ENCODE peak calls at places on chromosomes 4 and X, in eight cellular contexts. One of them, this sample, is unnamed.

GRCh38 chr4:82782626-82783025 is 16.0 kb downstream of the SCD5 start:
- DNase-seq in AG04450: no peak
- DNase-seq in NCI-H2171: no peak
- DNase-seq in stimulated activated CD4-positive, alpha-beta T cell treated with anti-CD3 and anti-CD28 coated beads, Interleukin-1b, Interleukin-23, amount 100 ng/mL, for 48 hours: no peak
- DNase-seq in B cell: no peak
- DNase-seq in T follicular helper cell: no peak
- DNase-seq in activated naive CD8-positive, alpha-beta T cell treated with anti-CD3 and anti-CD28 coated beads, Interleukin-2, amount 50 U/mL, for 24 hours: no peak
- DNase-seq in amniotic epithelial cell: no peak
- DNase-seq in this sample: no peak

GRCh38 chr4:133081246-133081645 is 67.8 kb upstream of the PCDH10 start:
- DNase-seq in stimulated activated CD4-positive, alpha-beta T cell treated with anti-CD3 and anti-CD28 coated beads, Interleukin-1b, Interleukin-23, amount 100 ng/mL, for 48 hours: no peak
- DNase-seq in amniotic epithelial cell: no peak
- DNase-seq in T follicular helper cell: no peak
- DNase-seq in AG04450: no peak
- DNase-seq in activated naive CD8-positive, alpha-beta T cell treated with anti-CD3 and anti-CD28 coated beads, Interleukin-2, amount 50 U/mL, for 24 hours: no peak
- DNase-seq in NCI-H2171: no peak
- DNase-seq in B cell: no peak
- DNase-seq in this sample: no peak

GRCh38 chr4:165493359-165493758 is 114.6 kb downstream of the CPE start:
- DNase-seq in B cell: peak
- DNase-seq in NCI-H2171: peak
- DNase-seq in amniotic epithelial cell: peak
- DNase-seq in AG04450: no peak
- DNase-seq in stimulated activated CD4-positive, alpha-beta T cell treated with anti-CD3 and anti-CD28 coated beads, Interleukin-1b, Interleukin-23, amount 100 ng/mL, for 48 hours: peak
- DNase-seq in T follicular helper cell: peak
- DNase-seq in activated naive CD8-positive, alpha-beta T cell treated with anti-CD3 and anti-CD28 coated beads, Interleukin-2, amount 50 U/mL, for 24 hours: peak
- DNase-seq in this sample: peak

GRCh38 chr4:83025563-83025962 is 9.4 kb upstream of the COPS4 start:
- DNase-seq in amniotic epithelial cell: no peak
- DNase-seq in stimulated activated CD4-positive, alpha-beta T cell treated with anti-CD3 and anti-CD28 coated beads, Interleukin-1b, Interleukin-23, amount 100 ng/mL, for 48 hours: no peak
- DNase-seq in AG04450: no peak
- DNase-seq in T follicular helper cell: no peak
- DNase-seq in B cell: no peak
- DNase-seq in activated naive CD8-positive, alpha-beta T cell treated with anti-CD3 and anti-CD28 coated beads, Interleukin-2, amount 50 U/mL, for 24 hours: no peak
- DNase-seq in NCI-H2171: no peak
- DNase-seq in this sample: no peak

GRCh38 chrX:11209798-11210197 is 83.4 kb upstream of the AMELX start:
- DNase-seq in NCI-H2171: no peak
- DNase-seq in amniotic epithelial cell: no peak
- DNase-seq in activated naive CD8-positive, alpha-beta T cell treated with anti-CD3 and anti-CD28 coated beads, Interleukin-2, amount 50 U/mL, for 24 hours: no peak
- DNase-seq in T follicular helper cell: no peak
- DNase-seq in AG04450: no peak
- DNase-seq in B cell: no peak
- DNase-seq in stimulated activated CD4-positive, alpha-beta T cell treated with anti-CD3 and anti-CD28 coated beads, Interleukin-1b, Interleukin-23, amount 100 ng/mL, for 48 hours: no peak
- DNase-seq in this sample: no peak

GRCh38 chrX:83419030-83419792 is 88.9 kb upstream of the POU3F4 start:
- DNase-seq in amniotic epithelial cell: no peak
- DNase-seq in NCI-H2171: no peak
- DNase-seq in stimulated activated CD4-positive, alpha-beta T cell treated with anti-CD3 and anti-CD28 coated beads, Interleukin-1b, Interleukin-23, amount 100 ng/mL, for 48 hours: no peak
- DNase-seq in AG04450: no peak
- DNase-seq in activated naive CD8-positive, alpha-beta T cell treated with anti-CD3 and anti-CD28 coated beads, Interleukin-2, amount 50 U/mL, for 24 hours: no peak
- DNase-seq in T follicular helper cell: no peak
- DNase-seq in B cell: no peak
- DNase-seq in this sample: no peak

GRCh38 chr4:1405636-1406415 is 416 bp downstream of the NKX1-1 start:
- DNase-seq in activated naive CD8-positive, alpha-beta T cell treated with anti-CD3 and anti-CD28 coated beads, Interleukin-2, amount 50 U/mL, for 24 hours: peak
- DNase-seq in AG04450: no peak
- DNase-seq in NCI-H2171: no peak
- DNase-seq in T follicular helper cell: no peak
- DNase-seq in stimulated activated CD4-positive, alpha-beta T cell treated with anti-CD3 and anti-CD28 coated beads, Interleukin-1b, Interleukin-23, amount 100 ng/mL, for 48 hours: no peak
- DNase-seq in amniotic epithelial cell: no peak
- DNase-seq in B cell: no peak
- DNase-seq in this sample: no peak

GRCh38 chr4:70688795-70689231 is 481 bp downstream of the UTP3 start:
- DNase-seq in AG04450: no peak
- DNase-seq in amniotic epithelial cell: peak
- DNase-seq in NCI-H2171: no peak
- DNase-seq in B cell: no peak
- DNase-seq in T follicular helper cell: no peak
- DNase-seq in activated naive CD8-positive, alpha-beta T cell treated with anti-CD3 and anti-CD28 coated beads, Interleukin-2, amount 50 U/mL, for 24 hours: no peak
- DNase-seq in stimulated activated CD4-positive, alpha-beta T cell treated with anti-CD3 and anti-CD28 coated beads, Interleukin-1b, Interleukin-23, amount 100 ng/mL, for 48 hours: peak
- DNase-seq in this sample: no peak

GRCh38 chr4:77599378-77599777 is 6.2 kb upstream of the CXCL13 start:
- DNase-seq in stimulated activated CD4-positive, alpha-beta T cell treated with anti-CD3 and anti-CD28 coated beads, Interleukin-1b, Interleukin-23, amount 100 ng/mL, for 48 hours: no peak
- DNase-seq in T follicular helper cell: no peak
- DNase-seq in amniotic epithelial cell: peak
- DNase-seq in NCI-H2171: no peak
- DNase-seq in AG04450: no peak
- DNase-seq in activated naive CD8-positive, alpha-beta T cell treated with anti-CD3 and anti-CD28 coated beads, Interleukin-2, amount 50 U/mL, for 24 hours: no peak
- DNase-seq in B cell: no peak
- DNase-seq in this sample: no peak

GRCh38 chr4:39792529-39792928 is 94.6 kb downstream of the UBE2K start:
- DNase-seq in B cell: no peak
- DNase-seq in stimulated activated CD4-positive, alpha-beta T cell treated with anti-CD3 and anti-CD28 coated beads, Interleukin-1b, Interleukin-23, amount 100 ng/mL, for 48 hours: no peak
- DNase-seq in amniotic epithelial cell: no peak
- DNase-seq in AG04450: no peak
- DNase-seq in T follicular helper cell: no peak
- DNase-seq in activated naive CD8-positive, alpha-beta T cell treated with anti-CD3 and anti-CD28 coated beads, Interleukin-2, amount 50 U/mL, for 24 hours: no peak
- DNase-seq in NCI-H2171: no peak
- DNase-seq in this sample: no peak

GRCh38 chr4:185467991-185468390 is 3.5 kb downstream of the CCDC110 start:
- DNase-seq in amniotic epithelial cell: no peak
- DNase-seq in NCI-H2171: no peak
- DNase-seq in AG04450: no peak
- DNase-seq in B cell: no peak
- DNase-seq in T follicular helper cell: no peak
- DNase-seq in activated naive CD8-positive, alpha-beta T cell treated with anti-CD3 and anti-CD28 coated beads, Interleukin-2, amount 50 U/mL, for 24 hours: no peak
- DNase-seq in stimulated activated CD4-positive, alpha-beta T cell treated with anti-CD3 and anti-CD28 coated beads, Interleukin-1b, Interleukin-23, amount 100 ng/mL, for 48 hours: no peak
- DNase-seq in this sample: no peak

GRCh38 chr4:60034371-60034770 is 1165.8 kb upstream of the ADGRL3 start:
- DNase-seq in stimulated activated CD4-positive, alpha-beta T cell treated with anti-CD3 and anti-CD28 coated beads, Interleukin-1b, Interleukin-23, amount 100 ng/mL, for 48 hours: no peak
- DNase-seq in amniotic epithelial cell: no peak
- DNase-seq in T follicular helper cell: no peak
- DNase-seq in NCI-H2171: no peak
- DNase-seq in activated naive CD8-positive, alpha-beta T cell treated with anti-CD3 and anti-CD28 coated beads, Interleukin-2, amount 50 U/mL, for 24 hours: no peak
- DNase-seq in AG04450: no peak
- DNase-seq in B cell: no peak
- DNase-seq in this sample: no peak

GRCh38 chr4:79657379-79657778 is 249.4 kb upstream of the GK2 start:
- DNase-seq in activated naive CD8-positive, alpha-beta T cell treated with anti-CD3 and anti-CD28 coated beads, Interleukin-2, amount 50 U/mL, for 24 hours: no peak
- DNase-seq in stimulated activated CD4-positive, alpha-beta T cell treated with anti-CD3 and anti-CD28 coated beads, Interleukin-1b, Interleukin-23, amount 100 ng/mL, for 48 hours: no peak
- DNase-seq in NCI-H2171: no peak
- DNase-seq in AG04450: no peak
- DNase-seq in T follicular helper cell: no peak
- DNase-seq in amniotic epithelial cell: no peak
- DNase-seq in B cell: no peak
- DNase-seq in this sample: no peak

GRCh38 chr4:78650106-78651021 is 98.8 kb downstream of the ANXA3 start:
- DNase-seq in activated naive CD8-positive, alpha-beta T cell treated with anti-CD3 and anti-CD28 coated beads, Interleukin-2, amount 50 U/mL, for 24 hours: no peak
- DNase-seq in B cell: no peak
- DNase-seq in T follicular helper cell: no peak
- DNase-seq in stimulated activated CD4-positive, alpha-beta T cell treated with anti-CD3 and anti-CD28 coated beads, Interleukin-1b, Interleukin-23, amount 100 ng/mL, for 48 hours: no peak
- DNase-seq in AG04450: peak
- DNase-seq in NCI-H2171: no peak
- DNase-seq in amniotic epithelial cell: peak
- DNase-seq in this sample: no peak

GRCh38 chr4:16684083-16684482 is 214.4 kb downstream of the LDB2 start:
- DNase-seq in T follicular helper cell: no peak
- DNase-seq in AG04450: no peak
- DNase-seq in NCI-H2171: no peak
- DNase-seq in amniotic epithelial cell: peak
- DNase-seq in activated naive CD8-positive, alpha-beta T cell treated with anti-CD3 and anti-CD28 coated beads, Interleukin-2, amount 50 U/mL, for 24 hours: no peak
- DNase-seq in B cell: no peak
- DNase-seq in stimulated activated CD4-positive, alpha-beta T cell treated with anti-CD3 and anti-CD28 coated beads, Interleukin-1b, Interleukin-23, amount 100 ng/mL, for 48 hours: no peak
- DNase-seq in this sample: no peak

GRCh38 chr4:138028923-138029322 is 213.2 kb downstream of the SLC7A11 start:
- DNase-seq in activated naive CD8-positive, alpha-beta T cell treated with anti-CD3 and anti-CD28 coated beads, Interleukin-2, amount 50 U/mL, for 24 hours: no peak
- DNase-seq in amniotic epithelial cell: no peak
- DNase-seq in B cell: no peak
- DNase-seq in T follicular helper cell: no peak
- DNase-seq in NCI-H2171: no peak
- DNase-seq in AG04450: no peak
- DNase-seq in stimulated activated CD4-positive, alpha-beta T cell treated with anti-CD3 and anti-CD28 coated beads, Interleukin-1b, Interleukin-23, amount 100 ng/mL, for 48 hours: no peak
- DNase-seq in this sample: no peak

GRCh38 chr4:113052379-113052951 is 3.0 kb downstream of the ANK2 start:
- DNase-seq in stimulated activated CD4-positive, alpha-beta T cell treated with anti-CD3 and anti-CD28 coated beads, Interleukin-1b, Interleukin-23, amount 100 ng/mL, for 48 hours: no peak
- DNase-seq in amniotic epithelial cell: peak
- DNase-seq in activated naive CD8-positive, alpha-beta T cell treated with anti-CD3 and anti-CD28 coated beads, Interleukin-2, amount 50 U/mL, for 24 hours: no peak
- DNase-seq in B cell: no peak
- DNase-seq in AG04450: no peak
- DNase-seq in NCI-H2171: no peak
- DNase-seq in T follicular helper cell: no peak
- DNase-seq in this sample: peak

GRCh38 chrX:1403228-1403627 is 11.3 kb upstream of the SLC25A6 start:
- DNase-seq in AG04450: no peak
- DNase-seq in amniotic epithelial cell: no peak
- DNase-seq in NCI-H2171: no peak
- DNase-seq in T follicular helper cell: no peak
- DNase-seq in stimulated activated CD4-positive, alpha-beta T cell treated with anti-CD3 and anti-CD28 coated beads, Interleukin-1b, Interleukin-23, amount 100 ng/mL, for 48 hours: no peak
- DNase-seq in B cell: no peak
- DNase-seq in activated naive CD8-positive, alpha-beta T cell treated with anti-CD3 and anti-CD28 coated beads, Interleukin-2, amount 50 U/mL, for 24 hours: no peak
- DNase-seq in this sample: no peak

GRCh38 chrX:12974217-12974796 is 603 bp upstream of the TMSB4X start:
- DNase-seq in stimulated activated CD4-positive, alpha-beta T cell treated with anti-CD3 and anti-CD28 coated beads, Interleukin-1b, Interleukin-23, amount 100 ng/mL, for 48 hours: peak
- DNase-seq in activated naive CD8-positive, alpha-beta T cell treated with anti-CD3 and anti-CD28 coated beads, Interleukin-2, amount 50 U/mL, for 24 hours: peak
- DNase-seq in T follicular helper cell: no peak
- DNase-seq in AG04450: no peak
- DNase-seq in amniotic epithelial cell: peak
- DNase-seq in NCI-H2171: no peak
- DNase-seq in B cell: no peak
- DNase-seq in this sample: peak

GRCh38 chr4:86560447-86560846 is 33.7 kb upstream of the PTPN13 start:
- DNase-seq in NCI-H2171: no peak
- DNase-seq in amniotic epithelial cell: peak
- DNase-seq in stimulated activated CD4-positive, alpha-beta T cell treated with anti-CD3 and anti-CD28 coated beads, Interleukin-1b, Interleukin-23, amount 100 ng/mL, for 48 hours: no peak
- DNase-seq in AG04450: no peak
- DNase-seq in B cell: no peak
- DNase-seq in T follicular helper cell: no peak
- DNase-seq in activated naive CD8-positive, alpha-beta T cell treated with anti-CD3 and anti-CD28 coated beads, Interleukin-2, amount 50 U/mL, for 24 hours: no peak
- DNase-seq in this sample: no peak

GRCh38 chrX:41481264-41482109 is 34.3 kb downstream of the NYX start:
- DNase-seq in stimulated activated CD4-positive, alpha-beta T cell treated with anti-CD3 and anti-CD28 coated beads, Interleukin-1b, Interleukin-23, amount 100 ng/mL, for 48 hours: no peak
- DNase-seq in NCI-H2171: no peak
- DNase-seq in T follicular helper cell: no peak
- DNase-seq in activated naive CD8-positive, alpha-beta T cell treated with anti-CD3 and anti-CD28 coated beads, Interleukin-2, amount 50 U/mL, for 24 hours: peak
- DNase-seq in amniotic epithelial cell: no peak
- DNase-seq in AG04450: no peak
- DNase-seq in B cell: peak
- DNase-seq in this sample: no peak

GRCh38 chr4:18021470-18021719 is 160 bp downstream of the LCORL start:
- DNase-seq in NCI-H2171: no peak
- DNase-seq in AG04450: no peak
- DNase-seq in amniotic epithelial cell: peak
- DNase-seq in T follicular helper cell: no peak
- DNase-seq in stimulated activated CD4-positive, alpha-beta T cell treated with anti-CD3 and anti-CD28 coated beads, Interleukin-1b, Interleukin-23, amount 100 ng/mL, for 48 hours: no peak
- DNase-seq in activated naive CD8-positive, alpha-beta T cell treated with anti-CD3 and anti-CD28 coated beads, Interleukin-2, amount 50 U/mL, for 24 hours: no peak
- DNase-seq in B cell: no peak
- DNase-seq in this sample: no peak

GRCh38 chrX:129772796-129773431 is 6.8 kb upstream of the SASH3 start:
- DNase-seq in B cell: peak
- DNase-seq in AG04450: no peak
- DNase-seq in activated naive CD8-positive, alpha-beta T cell treated with anti-CD3 and anti-CD28 coated beads, Interleukin-2, amount 50 U/mL, for 24 hours: peak
- DNase-seq in NCI-H2171: no peak
- DNase-seq in T follicular helper cell: no peak
- DNase-seq in stimulated activated CD4-positive, alpha-beta T cell treated with anti-CD3 and anti-CD28 coated beads, Interleukin-1b, Interleukin-23, amount 100 ng/mL, for 48 hours: peak
- DNase-seq in amniotic epithelial cell: no peak
- DNase-seq in this sample: peak

GRCh38 chr4:26584725-26585124 is 841 bp downstream of the TBC1D19 start:
- DNase-seq in activated naive CD8-positive, alpha-beta T cell treated with anti-CD3 and anti-CD28 coated beads, Interleukin-2, amount 50 U/mL, for 24 hours: no peak
- DNase-seq in NCI-H2171: no peak
- DNase-seq in amniotic epithelial cell: peak
- DNase-seq in AG04450: no peak
- DNase-seq in stimulated activated CD4-positive, alpha-beta T cell treated with anti-CD3 and anti-CD28 coated beads, Interleukin-1b, Interleukin-23, amount 100 ng/mL, for 48 hours: no peak
- DNase-seq in B cell: no peak
- DNase-seq in T follicular helper cell: no peak
- DNase-seq in this sample: no peak

GRCh38 chr4:25020240-25020639 is 10.5 kb downstream of the LGI2 start:
- DNase-seq in AG04450: no peak
- DNase-seq in T follicular helper cell: no peak
- DNase-seq in stimulated activated CD4-positive, alpha-beta T cell treated with anti-CD3 and anti-CD28 coated beads, Interleukin-1b, Interleukin-23, amount 100 ng/mL, for 48 hours: no peak
- DNase-seq in activated naive CD8-positive, alpha-beta T cell treated with anti-CD3 and anti-CD28 coated beads, Interleukin-2, amount 50 U/mL, for 24 hours: no peak
- DNase-seq in B cell: no peak
- DNase-seq in amniotic epithelial cell: peak
- DNase-seq in NCI-H2171: no peak
- DNase-seq in this sample: no peak

This sample was measured in DND-41.